ENCODE peak calls at places on chromosomes 13 and 19, in seven cellular contexts. One of them, this sample, is unnamed.

GRCh38 chr13:21738636-21739035 is 67.8 kb downstream of the FGF9 start:
- DNase-seq in left lung: no peak
- DNase-seq in astrocyte: no peak
- DNase-seq in neural progenitor cell: no peak
- DNase-seq in dorsolateral prefrontal cortex: no peak
- DNase-seq in psoas muscle: no peak
- DNase-seq in stomach: no peak
- DNase-seq in this sample: no peak

GRCh38 chr19:12952488-12953455 is 4.3 kb downstream of the GADD45GIP1 start:
- DNase-seq in left lung: no peak
- DNase-seq in astrocyte: peak; percentile 80
- DNase-seq in neural progenitor cell: no peak
- DNase-seq in dorsolateral prefrontal cortex: peak; percentile 72
- DNase-seq in psoas muscle: no peak
- DNase-seq in stomach: no peak
- DNase-seq in this sample: no peak

GRCh38 chr13:98853791-98854191 is 101.3 kb upstream of the SLC15A1 start:
- DNase-seq in left lung: no peak
- DNase-seq in astrocyte: peak; percentile 59
- DNase-seq in neural progenitor cell: no peak
- DNase-seq in dorsolateral prefrontal cortex: no peak
- DNase-seq in psoas muscle: peak; percentile 58
- DNase-seq in stomach: peak; percentile 31
- DNase-seq in this sample: no peak

GRCh38 chr19:11639602-11640471 is 42.6 kb downstream of the ZNF627 start:
- DNase-seq in left lung: peak; percentile 96
- DNase-seq in astrocyte: peak; percentile 81
- DNase-seq in neural progenitor cell: peak; percentile 99
- DNase-seq in dorsolateral prefrontal cortex: peak; percentile 95
- DNase-seq in psoas muscle: peak; percentile 94
- DNase-seq in stomach: peak; percentile 98
- DNase-seq in this sample: peak; percentile 85

GRCh38 chr13:97329331-97329730 is 104.6 kb upstream of the RAP2A start:
- DNase-seq in left lung: no peak
- DNase-seq in astrocyte: peak; percentile 21
- DNase-seq in neural progenitor cell: no peak
- DNase-seq in dorsolateral prefrontal cortex: no peak
- DNase-seq in psoas muscle: no peak
- DNase-seq in stomach: no peak
- DNase-seq in this sample: no peak

GRCh38 chr19:45275370-45275971 is 24.4 kb downstream of the MARK4 start:
- DNase-seq in left lung: no peak
- DNase-seq in astrocyte: no peak
- DNase-seq in neural progenitor cell: no peak
- DNase-seq in dorsolateral prefrontal cortex: no peak
- DNase-seq in psoas muscle: no peak
- DNase-seq in stomach: no peak
- DNase-seq in this sample: no peak

GRCh38 chr13:90830782-90831181 is 516.7 kb upstream of the MIR17HG start:
- DNase-seq in left lung: no peak
- DNase-seq in astrocyte: no peak
- DNase-seq in neural progenitor cell: no peak
- DNase-seq in dorsolateral prefrontal cortex: no peak
- DNase-seq in psoas muscle: no peak
- DNase-seq in stomach: no peak
- DNase-seq in this sample: no peak

GRCh38 chr13:109840201-109840892 is 54.0 kb upstream of the IRS2 start:
- DNase-seq in left lung: no peak
- DNase-seq in astrocyte: peak; percentile 75
- DNase-seq in neural progenitor cell: peak; percentile 72
- DNase-seq in dorsolateral prefrontal cortex: no peak
- DNase-seq in psoas muscle: no peak
- DNase-seq in stomach: no peak
- DNase-seq in this sample: no peak

GRCh38 chr19:47676811-47677210 is 36.4 kb upstream of the EHD2 start:
- DNase-seq in left lung: no peak
- DNase-seq in astrocyte: no peak
- DNase-seq in neural progenitor cell: no peak
- DNase-seq in dorsolateral prefrontal cortex: no peak
- DNase-seq in psoas muscle: peak; percentile 24
- DNase-seq in stomach: no peak
- DNase-seq in this sample: no peak

GRCh38 chr19:38736413-38737280 is 7.6 kb downstream of the CAPN12 start:
- DNase-seq in left lung: peak; percentile 72
- DNase-seq in astrocyte: no peak
- DNase-seq in neural progenitor cell: peak; percentile 84
- DNase-seq in dorsolateral prefrontal cortex: no peak
- DNase-seq in psoas muscle: peak; percentile 69
- DNase-seq in stomach: peak; percentile 83
- DNase-seq in this sample: peak; percentile 72

GRCh38 chr19:51196181-51196580 is 28.7 kb upstream of the CD33 start:
- DNase-seq in left lung: no peak
- DNase-seq in astrocyte: no peak
- DNase-seq in neural progenitor cell: no peak
- DNase-seq in dorsolateral prefrontal cortex: no peak
- DNase-seq in psoas muscle: no peak
- DNase-seq in stomach: no peak
- DNase-seq in this sample: no peak

GRCh38 chr13:43572601-43573360 is 214.0 kb downstream of the ENOX1 start:
- DNase-seq in left lung: no peak
- DNase-seq in astrocyte: peak; percentile 45
- DNase-seq in neural progenitor cell: peak; percentile 29
- DNase-seq in dorsolateral prefrontal cortex: no peak
- DNase-seq in psoas muscle: no peak
- DNase-seq in stomach: no peak
- DNase-seq in this sample: no peak

GRCh38 chr19:41746593-41747227 is 8.6 kb upstream of the CEACAM6 start:
- DNase-seq in left lung: peak; percentile 57
- DNase-seq in astrocyte: peak; percentile 4
- DNase-seq in neural progenitor cell: peak; percentile 31
- DNase-seq in dorsolateral prefrontal cortex: peak; percentile 41
- DNase-seq in psoas muscle: no peak
- DNase-seq in stomach: peak; percentile 73
- DNase-seq in this sample: peak; percentile 17

GRCh38 chr19:35944553-35944952 is 8.4 kb downstream of the LRFN3 start:
- DNase-seq in left lung: no peak
- DNase-seq in astrocyte: no peak
- DNase-seq in neural progenitor cell: no peak
- DNase-seq in dorsolateral prefrontal cortex: no peak
- DNase-seq in psoas muscle: peak; percentile 15
- DNase-seq in stomach: no peak
- DNase-seq in this sample: no peak

GRCh38 chr19:40798997-40799557 is at the start of gene EGLN2:
- DNase-seq in left lung: no peak
- DNase-seq in astrocyte: no peak
- DNase-seq in neural progenitor cell: no peak
- DNase-seq in dorsolateral prefrontal cortex: no peak
- DNase-seq in psoas muscle: no peak
- DNase-seq in stomach: no peak
- DNase-seq in this sample: no peak

GRCh38 chr19:16266586-16266942 is 58.1 kb upstream of the KLF2 start:
- DNase-seq in left lung: no peak
- DNase-seq in astrocyte: no peak
- DNase-seq in neural progenitor cell: no peak
- DNase-seq in dorsolateral prefrontal cortex: no peak
- DNase-seq in psoas muscle: no peak
- DNase-seq in stomach: no peak
- DNase-seq in this sample: peak; percentile 51

GRCh38 chr13:39699274-39699673 is 43.8 kb downstream of the COG6 start:
- DNase-seq in left lung: no peak
- DNase-seq in astrocyte: no peak
- DNase-seq in neural progenitor cell: no peak
- DNase-seq in dorsolateral prefrontal cortex: no peak
- DNase-seq in psoas muscle: no peak
- DNase-seq in stomach: no peak
- DNase-seq in this sample: no peak

GRCh38 chr19:47713046-47714021 is at the start of gene EHD2:
- DNase-seq in left lung: peak; percentile 72
- DNase-seq in astrocyte: peak; percentile 45
- DNase-seq in neural progenitor cell: peak; percentile 70
- DNase-seq in dorsolateral prefrontal cortex: no peak
- DNase-seq in psoas muscle: peak; percentile 85
- DNase-seq in stomach: peak; percentile 59
- DNase-seq in this sample: peak; percentile 26

GRCh38 chr13:77353980-77354379 is 27.1 kb upstream of the MYCBP2 start:
- DNase-seq in left lung: no peak
- DNase-seq in astrocyte: no peak
- DNase-seq in neural progenitor cell: no peak
- DNase-seq in dorsolateral prefrontal cortex: no peak
- DNase-seq in psoas muscle: no peak
- DNase-seq in stomach: no peak
- DNase-seq in this sample: no peak

GRCh38 chr13:76641056-76641455 is 245.1 kb downstream of the KCTD12 start:
- DNase-seq in left lung: no peak
- DNase-seq in astrocyte: peak; percentile 20
- DNase-seq in neural progenitor cell: no peak
- DNase-seq in dorsolateral prefrontal cortex: no peak
- DNase-seq in psoas muscle: no peak
- DNase-seq in stomach: no peak
- DNase-seq in this sample: no peak

GRCh38 chr13:21557995-21558394 is 46.0 kb downstream of the MICU2 start:
- DNase-seq in left lung: no peak
- DNase-seq in astrocyte: no peak
- DNase-seq in neural progenitor cell: peak; percentile 59
- DNase-seq in dorsolateral prefrontal cortex: no peak
- DNase-seq in psoas muscle: no peak
- DNase-seq in stomach: no peak
- DNase-seq in this sample: no peak

GRCh38 chr13:101728615-101729014 is 276.1 kb downstream of the ITGBL1 start:
- DNase-seq in left lung: no peak
- DNase-seq in astrocyte: no peak
- DNase-seq in neural progenitor cell: no peak
- DNase-seq in dorsolateral prefrontal cortex: no peak
- DNase-seq in psoas muscle: no peak
- DNase-seq in stomach: no peak
- DNase-seq in this sample: no peak

GRCh38 chr13:25699600-25699999 is 327.8 kb downstream of the ATP8A2 start:
- DNase-seq in left lung: no peak
- DNase-seq in astrocyte: no peak
- DNase-seq in neural progenitor cell: no peak
- DNase-seq in dorsolateral prefrontal cortex: no peak
- DNase-seq in psoas muscle: no peak
- DNase-seq in stomach: no peak
- DNase-seq in this sample: no peak

GRCh38 chr13:30676672-30677071 is 58.7 kb upstream of the ALOX5AP start:
- DNase-seq in left lung: no peak
- DNase-seq in astrocyte: no peak
- DNase-seq in neural progenitor cell: no peak
- DNase-seq in dorsolateral prefrontal cortex: no peak
- DNase-seq in psoas muscle: no peak
- DNase-seq in stomach: no peak
- DNase-seq in this sample: no peak
- TF ChIP-seq CTCF in left lung: no peak
- TF ChIP-seq CTCF in astrocyte: peak; percentile 30
- TF ChIP-seq CTCF in neural progenitor cell: peak; percentile 31
- TF ChIP-seq CTCF in dorsolateral prefrontal cortex: no peak
- TF ChIP-seq CTCF in psoas muscle: no peak
- TF ChIP-seq CTCF in stomach: no peak
- TF ChIP-seq CTCF in this sample: no peak

GRCh38 chr19:4806384-4806783 is 14.8 kb downstream of the FEM1A start:
- DNase-seq in left lung: no peak
- DNase-seq in astrocyte: no peak
- DNase-seq in neural progenitor cell: no peak
- DNase-seq in dorsolateral prefrontal cortex: no peak
- DNase-seq in psoas muscle: no peak
- DNase-seq in stomach: no peak
- DNase-seq in this sample: no peak

GRCh38 chr19:4800591-4801081 is 9.1 kb downstream of the FEM1A start:
- DNase-seq in left lung: peak; percentile 79
- DNase-seq in astrocyte: no peak
- DNase-seq in neural progenitor cell: no peak
- DNase-seq in dorsolateral prefrontal cortex: no peak
- DNase-seq in psoas muscle: peak; percentile 96
- DNase-seq in stomach: peak; percentile 87
- DNase-seq in this sample: no peak

GRCh38 chr19:4803736-4804695 is 12.5 kb downstream of the FEM1A start:
- DNase-seq in left lung: peak; percentile 54
- DNase-seq in astrocyte: peak; percentile 9
- DNase-seq in neural progenitor cell: peak; percentile 93
- DNase-seq in dorsolateral prefrontal cortex: peak; percentile 68
- DNase-seq in psoas muscle: peak; percentile 84
- DNase-seq in stomach: peak; percentile 65
- DNase-seq in this sample: peak; percentile 43

GRCh38 chr19:4802711-4803110 is 11.2 kb downstream of the FEM1A start:
- DNase-seq in left lung: no peak
- DNase-seq in astrocyte: no peak
- DNase-seq in neural progenitor cell: no peak
- DNase-seq in dorsolateral prefrontal cortex: no peak
- DNase-seq in psoas muscle: peak; percentile 85
- DNase-seq in stomach: no peak
- DNase-seq in this sample: no peak

GRCh38 chr19:4801085-4801619 is 9.6 kb downstream of the FEM1A start:
- DNase-seq in left lung: no peak
- DNase-seq in astrocyte: no peak
- DNase-seq in neural progenitor cell: no peak
- DNase-seq in dorsolateral prefrontal cortex: no peak
- DNase-seq in psoas muscle: no peak
- DNase-seq in stomach: no peak
- DNase-seq in this sample: no peak
- H3K27ac ChIP-seq in left lung: no peak overlapping the region
- H3K27ac ChIP-seq in astrocyte: no peak overlapping the region
- H3K27ac ChIP-seq in neural progenitor cell: no peak overlapping the region
- H3K27ac ChIP-seq in dorsolateral prefrontal cortex: no peak overlapping the region
- H3K27ac ChIP-seq in psoas muscle: peak overlapping the region; percentile 88
- H3K27ac ChIP-seq in stomach: no peak overlapping the region
- H3K27ac ChIP-seq in this sample: no peak overlapping the region

GRCh38 chr13:32415019-32415418 is 12.9 kb downstream of the N4BP2L1 start:
- DNase-seq in left lung: no peak
- DNase-seq in astrocyte: no peak
- DNase-seq in neural progenitor cell: peak; percentile 51
- DNase-seq in dorsolateral prefrontal cortex: no peak
- DNase-seq in psoas muscle: no peak
- DNase-seq in stomach: no peak
- DNase-seq in this sample: no peak
- TF ChIP-seq CTCF in left lung: peak; percentile 42
- TF ChIP-seq CTCF in astrocyte: peak; percentile 38
- TF ChIP-seq CTCF in neural progenitor cell: peak; percentile 74
- TF ChIP-seq CTCF in dorsolateral prefrontal cortex: no peak
- TF ChIP-seq CTCF in psoas muscle: no peak
- TF ChIP-seq CTCF in stomach: no peak
- TF ChIP-seq CTCF in this sample: peak; percentile 34

DNA sequence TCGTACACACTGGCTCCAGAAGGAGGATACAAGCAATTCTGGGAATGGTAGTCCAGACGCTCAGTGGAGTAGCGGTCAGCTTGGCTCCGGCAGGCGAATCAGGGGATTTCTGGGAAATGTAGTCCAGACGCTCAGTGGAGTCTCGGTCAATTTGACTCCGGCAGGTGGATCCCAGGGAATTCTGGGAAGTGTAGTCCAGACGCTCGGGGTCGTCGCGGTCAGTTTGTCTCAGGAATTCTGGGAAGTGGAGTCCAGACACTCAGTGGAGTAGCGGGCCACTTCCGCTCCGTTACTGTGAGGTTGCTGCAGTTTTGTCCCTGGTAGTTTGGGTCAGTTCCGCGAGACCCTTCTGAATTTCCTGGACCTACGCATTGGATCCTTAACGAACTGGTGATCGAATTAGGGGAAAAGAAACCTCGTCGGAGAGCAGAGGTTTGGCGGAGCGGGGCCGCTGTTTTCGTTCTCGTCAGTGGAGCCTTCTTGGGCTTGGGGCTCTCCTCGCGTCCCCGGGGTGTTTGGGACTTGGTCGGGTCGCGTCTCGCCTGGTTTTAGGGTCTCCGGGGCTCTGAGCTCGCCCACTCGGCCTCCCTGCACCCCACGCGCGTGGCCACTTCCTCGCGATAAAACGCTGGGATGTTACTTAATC is at the start of gene ZNF225:
- DNase-seq in left lung: peak; percentile 97
- DNase-seq in astrocyte: peak; percentile 98
- DNase-seq in neural progenitor cell: peak; percentile 98
- DNase-seq in dorsolateral prefrontal cortex: peak; percentile 99
- DNase-seq in psoas muscle: peak; percentile 95
- DNase-seq in stomach: peak; percentile 95
- DNase-seq in this sample: peak; percentile 78
- H3K27ac ChIP-seq in left lung: peak within 1 kb of the TSS; percentile 75
- H3K27ac ChIP-seq in astrocyte: peak within 1 kb of the TSS; percentile 64
- H3K27ac ChIP-seq in neural progenitor cell: peak within 1 kb of the TSS; percentile 7
- H3K27ac ChIP-seq in dorsolateral prefrontal cortex: peak within 1 kb of the TSS; percentile 77
- H3K27ac ChIP-seq in psoas muscle: peak within 1 kb of the TSS; percentile 88
- H3K27ac ChIP-seq in stomach: peak within 1 kb of the TSS; percentile 73
- H3K27ac ChIP-seq in this sample: no peak within 1 kb of the TSS

This sample was measured in CD4-positive, alpha-beta T cell.